ENCODE peak calls at places on chromosomes 4 and X, in four cellular contexts. One of them, this sample, is unnamed.

GRCh38 chrX:45801554-45801953 is 600.9 kb upstream of the DIPK2B start:
- DNase-seq in tibial artery: no peak
- DNase-seq in stimulated activated CD8-positive, alpha-beta memory T cell treated with anti-CD3 and anti-CD28 coated beads, Interleukin-4, amount 100 ng/mL, for 24 hours: no peak
- DNase-seq in H4: peak
- DNase-seq in this sample: no peak

GRCh38 chrX:1623691-1624090 is 8.8 kb downstream of the ASMT start:
- DNase-seq in tibial artery: no peak
- DNase-seq in H4: no peak
- DNase-seq in stimulated activated CD8-positive, alpha-beta memory T cell treated with anti-CD3 and anti-CD28 coated beads, Interleukin-4, amount 100 ng/mL, for 24 hours: no peak
- DNase-seq in this sample: no peak

GRCh38 chr4:145840162-145840768 is 98.4 kb downstream of the ZNF827 start:
- DNase-seq in tibial artery: no peak
- DNase-seq in stimulated activated CD8-positive, alpha-beta memory T cell treated with anti-CD3 and anti-CD28 coated beads, Interleukin-4, amount 100 ng/mL, for 24 hours: no peak
- DNase-seq in H4: peak
- DNase-seq in this sample: no peak

GRCh38 chrX:85627363-85627762 is 247.9 kb upstream of the POF1B start:
- DNase-seq in H4: no peak
- DNase-seq in stimulated activated CD8-positive, alpha-beta memory T cell treated with anti-CD3 and anti-CD28 coated beads, Interleukin-4, amount 100 ng/mL, for 24 hours: no peak
- DNase-seq in tibial artery: no peak
- DNase-seq in this sample: no peak

GRCh38 chrX:48715876-48716502 is 19.5 kb downstream of the SUV39H1 start:
- DNase-seq in stimulated activated CD8-positive, alpha-beta memory T cell treated with anti-CD3 and anti-CD28 coated beads, Interleukin-4, amount 100 ng/mL, for 24 hours: no peak
- DNase-seq in tibial artery: no peak
- DNase-seq in H4: no peak
- DNase-seq in this sample: no peak

GRCh38 chrX:44012484-44013096 is 39.4 kb upstream of the NDP start:
- DNase-seq in H4: peak
- DNase-seq in stimulated activated CD8-positive, alpha-beta memory T cell treated with anti-CD3 and anti-CD28 coated beads, Interleukin-4, amount 100 ng/mL, for 24 hours: peak
- DNase-seq in tibial artery: peak
- DNase-seq in this sample: peak

GRCh38 chrX:100316987-100317386 is 93.1 kb downstream of the PCDH19 start:
- DNase-seq in H4: no peak
- DNase-seq in tibial artery: no peak
- DNase-seq in stimulated activated CD8-positive, alpha-beta memory T cell treated with anti-CD3 and anti-CD28 coated beads, Interleukin-4, amount 100 ng/mL, for 24 hours: no peak
- DNase-seq in this sample: no peak

GRCh38 chrX:108439434-108439883 is at the start of gene COL4A5:
- DNase-seq in stimulated activated CD8-positive, alpha-beta memory T cell treated with anti-CD3 and anti-CD28 coated beads, Interleukin-4, amount 100 ng/mL, for 24 hours: no peak
- DNase-seq in tibial artery: peak
- DNase-seq in H4: peak
- DNase-seq in this sample: no peak

GRCh38 chrX:40154229-40154852 is 56.6 kb upstream of the BCOR start:
- DNase-seq in stimulated activated CD8-positive, alpha-beta memory T cell treated with anti-CD3 and anti-CD28 coated beads, Interleukin-4, amount 100 ng/mL, for 24 hours: no peak
- DNase-seq in H4: no peak
- DNase-seq in tibial artery: peak
- DNase-seq in this sample: no peak

GRCh38 chr4:25723409-25723808 is 67.8 kb downstream of the SLC34A2 start:
- DNase-seq in tibial artery: no peak
- DNase-seq in stimulated activated CD8-positive, alpha-beta memory T cell treated with anti-CD3 and anti-CD28 coated beads, Interleukin-4, amount 100 ng/mL, for 24 hours: no peak
- DNase-seq in H4: peak
- DNase-seq in this sample: no peak

GRCh38 chrX:132482632-132483031 is 6.2 kb downstream of the MBNL3 start:
- DNase-seq in H4: no peak
- DNase-seq in tibial artery: no peak
- DNase-seq in stimulated activated CD8-positive, alpha-beta memory T cell treated with anti-CD3 and anti-CD28 coated beads, Interleukin-4, amount 100 ng/mL, for 24 hours: no peak
- DNase-seq in this sample: no peak

GRCh38 chr4:152590179-152591031 is 54.5 kb upstream of the FBXW7 start:
- DNase-seq in tibial artery: no peak
- DNase-seq in stimulated activated CD8-positive, alpha-beta memory T cell treated with anti-CD3 and anti-CD28 coated beads, Interleukin-4, amount 100 ng/mL, for 24 hours: no peak
- DNase-seq in H4: peak
- DNase-seq in this sample: no peak

GRCh38 chrX:70998402-70999027 is 67.6 kb upstream of the SLC7A3 start:
- DNase-seq in H4: peak
- DNase-seq in stimulated activated CD8-positive, alpha-beta memory T cell treated with anti-CD3 and anti-CD28 coated beads, Interleukin-4, amount 100 ng/mL, for 24 hours: no peak
- DNase-seq in tibial artery: no peak
- DNase-seq in this sample: no peak

GRCh38 chr4:61200195-61200990 is at the start of gene ADGRL3:
- DNase-seq in H4: no peak
- DNase-seq in tibial artery: peak
- DNase-seq in stimulated activated CD8-positive, alpha-beta memory T cell treated with anti-CD3 and anti-CD28 coated beads, Interleukin-4, amount 100 ng/mL, for 24 hours: no peak
- DNase-seq in this sample: no peak

GRCh38 chrX:103919336-103919682 is 43.1 kb upstream of the TMSB15B start:
- DNase-seq in stimulated activated CD8-positive, alpha-beta memory T cell treated with anti-CD3 and anti-CD28 coated beads, Interleukin-4, amount 100 ng/mL, for 24 hours: no peak
- DNase-seq in tibial artery: no peak
- DNase-seq in H4: peak
- DNase-seq in this sample: no peak

GRCh38 chr4:53551963-53552362 is 39.3 kb downstream of the LNX1 start:
- DNase-seq in H4: no peak
- DNase-seq in tibial artery: no peak
- DNase-seq in stimulated activated CD8-positive, alpha-beta memory T cell treated with anti-CD3 and anti-CD28 coated beads, Interleukin-4, amount 100 ng/mL, for 24 hours: no peak
- DNase-seq in this sample: no peak

GRCh38 chrX:40465735-40466551 is 114.8 kb upstream of the ATP6AP2 start:
- DNase-seq in H4: peak
- DNase-seq in tibial artery: no peak
- DNase-seq in stimulated activated CD8-positive, alpha-beta memory T cell treated with anti-CD3 and anti-CD28 coated beads, Interleukin-4, amount 100 ng/mL, for 24 hours: no peak
- DNase-seq in this sample: no peak

GRCh38 chr4:53098681-53099121 is 236.6 kb downstream of the RASL11B start:
- DNase-seq in stimulated activated CD8-positive, alpha-beta memory T cell treated with anti-CD3 and anti-CD28 coated beads, Interleukin-4, amount 100 ng/mL, for 24 hours: no peak
- DNase-seq in tibial artery: no peak
- DNase-seq in H4: no peak
- DNase-seq in this sample: no peak

GRCh38 chrX:39047174-39047573 is 245.9 kb downstream of the MID1IP1 start:
- DNase-seq in stimulated activated CD8-positive, alpha-beta memory T cell treated with anti-CD3 and anti-CD28 coated beads, Interleukin-4, amount 100 ng/mL, for 24 hours: no peak
- DNase-seq in tibial artery: no peak
- DNase-seq in H4: no peak
- DNase-seq in this sample: no peak

GRCh38 chrX:50762578-50762977 is 51.4 kb downstream of the SHROOM4 start:
- DNase-seq in stimulated activated CD8-positive, alpha-beta memory T cell treated with anti-CD3 and anti-CD28 coated beads, Interleukin-4, amount 100 ng/mL, for 24 hours: no peak
- DNase-seq in tibial artery: no peak
- DNase-seq in H4: no peak
- DNase-seq in this sample: no peak

GRCh38 chr4:106312377-106312776 is 3.6 kb downstream of the TBCK start:
- DNase-seq in tibial artery: no peak
- DNase-seq in H4: no peak
- DNase-seq in stimulated activated CD8-positive, alpha-beta memory T cell treated with anti-CD3 and anti-CD28 coated beads, Interleukin-4, amount 100 ng/mL, for 24 hours: no peak
- DNase-seq in this sample: no peak

GRCh38 chr4:138330531-138330930 is 88.4 kb upstream of the SLC7A11 start:
- DNase-seq in stimulated activated CD8-positive, alpha-beta memory T cell treated with anti-CD3 and anti-CD28 coated beads, Interleukin-4, amount 100 ng/mL, for 24 hours: no peak
- DNase-seq in tibial artery: no peak
- DNase-seq in H4: no peak
- DNase-seq in this sample: no peak

GRCh38 chr4:3285558-3286334 is 7.1 kb upstream of the RGS12 start:
- DNase-seq in stimulated activated CD8-positive, alpha-beta memory T cell treated with anti-CD3 and anti-CD28 coated beads, Interleukin-4, amount 100 ng/mL, for 24 hours: no peak
- DNase-seq in H4: peak
- DNase-seq in tibial artery: peak
- DNase-seq in this sample: no peak